ENCODE peak calls at places on chromosomes 7 and 10, in ten cellular contexts. One of them, this sample, is unnamed.

GRCh38 chr7:155318245-155318644 is 20.6 kb downstream of the INSIG1 start:
- DNase-seq in Karpas-422: no peak
- DNase-seq in testis: no peak
- DNase-seq in NCI-H2171 treated with DMSO at 0.1 percent for 48 hours: no peak
- DNase-seq in hepatic stellate cell: no peak
- DNase-seq in fibroblast of mammary gland: no peak
- DNase-seq in activated CD4-positive, alpha-beta T cell treated with anti-CD3 and anti-CD28 coated beads for 48 hours: no peak
- DNase-seq in cardiac muscle cell: no peak
- DNase-seq in stimulated activated naive CD4-positive, alpha-beta T cell: no peak
- DNase-seq in renal cortical epithelial cell: no peak
- DNase-seq in this sample: no peak

GRCh38 chr10:121654021-121654545 is 55.8 kb upstream of the FGFR2 start:
- DNase-seq in hepatic stellate cell: no peak
- DNase-seq in testis: no peak
- DNase-seq in renal cortical epithelial cell: no peak
- DNase-seq in Karpas-422: no peak
- DNase-seq in NCI-H2171 treated with DMSO at 0.1 percent for 48 hours: no peak
- DNase-seq in fibroblast of mammary gland: no peak
- DNase-seq in activated CD4-positive, alpha-beta T cell treated with anti-CD3 and anti-CD28 coated beads for 48 hours: no peak
- DNase-seq in stimulated activated naive CD4-positive, alpha-beta T cell: no peak
- DNase-seq in cardiac muscle cell: no peak
- DNase-seq in this sample: no peak

GRCh38 chr10:125662616-125663015 is 20.3 kb downstream of the TEX36 start:
- DNase-seq in testis: no peak
- DNase-seq in stimulated activated naive CD4-positive, alpha-beta T cell: no peak
- DNase-seq in fibroblast of mammary gland: no peak
- DNase-seq in Karpas-422: no peak
- DNase-seq in hepatic stellate cell: no peak
- DNase-seq in activated CD4-positive, alpha-beta T cell treated with anti-CD3 and anti-CD28 coated beads for 48 hours: no peak
- DNase-seq in NCI-H2171 treated with DMSO at 0.1 percent for 48 hours: no peak
- DNase-seq in cardiac muscle cell: no peak
- DNase-seq in renal cortical epithelial cell: no peak
- DNase-seq in this sample: no peak

GRCh38 chr10:55491712-55492111 is 690.7 kb upstream of the PCDH15 start:
- DNase-seq in hepatic stellate cell: no peak
- DNase-seq in Karpas-422: no peak
- DNase-seq in activated CD4-positive, alpha-beta T cell treated with anti-CD3 and anti-CD28 coated beads for 48 hours: no peak
- DNase-seq in cardiac muscle cell: no peak
- DNase-seq in NCI-H2171 treated with DMSO at 0.1 percent for 48 hours: no peak
- DNase-seq in fibroblast of mammary gland: no peak
- DNase-seq in renal cortical epithelial cell: peak
- DNase-seq in testis: no peak
- DNase-seq in stimulated activated naive CD4-positive, alpha-beta T cell: no peak
- DNase-seq in this sample: no peak

GRCh38 chr10:132592790-132593788 is 55.5 kb downstream of the INPP5A start:
- DNase-seq in stimulated activated naive CD4-positive, alpha-beta T cell: no peak
- DNase-seq in renal cortical epithelial cell: no peak
- DNase-seq in Karpas-422: no peak
- DNase-seq in fibroblast of mammary gland: no peak
- DNase-seq in activated CD4-positive, alpha-beta T cell treated with anti-CD3 and anti-CD28 coated beads for 48 hours: peak
- DNase-seq in testis: no peak
- DNase-seq in hepatic stellate cell: peak
- DNase-seq in NCI-H2171 treated with DMSO at 0.1 percent for 48 hours: no peak
- DNase-seq in cardiac muscle cell: no peak
- DNase-seq in this sample: no peak

GRCh38 chr10:26790596-26790995 is 70.2 kb downstream of the ABI1 start:
- DNase-seq in NCI-H2171 treated with DMSO at 0.1 percent for 48 hours: no peak
- DNase-seq in fibroblast of mammary gland: peak
- DNase-seq in cardiac muscle cell: no peak
- DNase-seq in renal cortical epithelial cell: no peak
- DNase-seq in activated CD4-positive, alpha-beta T cell treated with anti-CD3 and anti-CD28 coated beads for 48 hours: no peak
- DNase-seq in testis: no peak
- DNase-seq in hepatic stellate cell: no peak
- DNase-seq in Karpas-422: no peak
- DNase-seq in stimulated activated naive CD4-positive, alpha-beta T cell: no peak
- DNase-seq in this sample: no peak

GRCh38 chr10:84395581-84395980 is 67.2 kb downstream of the CCSER2 start:
- DNase-seq in stimulated activated naive CD4-positive, alpha-beta T cell: no peak
- DNase-seq in NCI-H2171 treated with DMSO at 0.1 percent for 48 hours: no peak
- DNase-seq in activated CD4-positive, alpha-beta T cell treated with anti-CD3 and anti-CD28 coated beads for 48 hours: no peak
- DNase-seq in cardiac muscle cell: peak
- DNase-seq in hepatic stellate cell: peak
- DNase-seq in Karpas-422: no peak
- DNase-seq in testis: no peak
- DNase-seq in fibroblast of mammary gland: no peak
- DNase-seq in renal cortical epithelial cell: no peak
- DNase-seq in this sample: no peak

GRCh38 chr7:132381742-132382472 is 194.4 kb downstream of the PLXNA4 start:
- DNase-seq in stimulated activated naive CD4-positive, alpha-beta T cell: no peak
- DNase-seq in testis: no peak
- DNase-seq in fibroblast of mammary gland: no peak
- DNase-seq in renal cortical epithelial cell: peak
- DNase-seq in activated CD4-positive, alpha-beta T cell treated with anti-CD3 and anti-CD28 coated beads for 48 hours: no peak
- DNase-seq in NCI-H2171 treated with DMSO at 0.1 percent for 48 hours: no peak
- DNase-seq in cardiac muscle cell: peak
- DNase-seq in hepatic stellate cell: no peak
- DNase-seq in Karpas-422: no peak
- DNase-seq in this sample: no peak

GRCh38 chr7:27453702-27454405 is 208.8 kb downstream of the HIBADH start:
- DNase-seq in fibroblast of mammary gland: peak
- DNase-seq in NCI-H2171 treated with DMSO at 0.1 percent for 48 hours: no peak
- DNase-seq in cardiac muscle cell: peak
- DNase-seq in hepatic stellate cell: peak
- DNase-seq in testis: peak
- DNase-seq in renal cortical epithelial cell: peak
- DNase-seq in stimulated activated naive CD4-positive, alpha-beta T cell: no peak
- DNase-seq in activated CD4-positive, alpha-beta T cell treated with anti-CD3 and anti-CD28 coated beads for 48 hours: no peak
- DNase-seq in Karpas-422: no peak
- DNase-seq in this sample: no peak

This sample was measured in activated T-helper 1 cell treated with Interleukin-2 at 50 U/mL for 16 hours.